ENCODE peak calls at places on chromosome 9, in ten cellular contexts. One of them, this sample, is unnamed.

GRCh38 chr9:107782789-107783188 is 293.2 kb upstream of the KLF4 start:
- DNase-seq in tibial nerve: no peak
- DNase-seq in uterus: no peak
- DNase-seq in sigmoid colon: no peak
- DNase-seq in spleen: no peak
- DNase-seq in Peyer's patch: no peak
- DNase-seq in left lung: no peak
- DNase-seq in upper lobe of right lung: no peak
- DNase-seq in breast epithelium: no peak
- DNase-seq in A549: no peak
- DNase-seq in this sample: no peak

GRCh38 chr9:19154135-19154612 is 26.9 kb upstream of the PLIN2 start:
- DNase-seq in tibial nerve: peak; percentile 34
- DNase-seq in uterus: peak; percentile 72
- DNase-seq in sigmoid colon: peak; percentile 76
- DNase-seq in spleen: no peak
- DNase-seq in Peyer's patch: no peak
- DNase-seq in left lung: peak; percentile 51
- DNase-seq in upper lobe of right lung: no peak
- DNase-seq in breast epithelium: peak; percentile 46
- DNase-seq in A549: no peak
- DNase-seq in this sample: peak; percentile 33

GRCh38 chr9:115649991-115650472 is 503.6 kb upstream of the PAPPA start:
- DNase-seq in tibial nerve: peak; percentile 64
- DNase-seq in uterus: peak; percentile 75
- DNase-seq in sigmoid colon: peak; percentile 95
- DNase-seq in spleen: no peak
- DNase-seq in Peyer's patch: peak; percentile 18
- DNase-seq in left lung: peak; percentile 36
- DNase-seq in upper lobe of right lung: peak; percentile 60
- DNase-seq in breast epithelium: peak; percentile 32
- DNase-seq in A549: no peak
- DNase-seq in this sample: peak; percentile 58

GRCh38 chr9:35816708-35817107 is 1.9 kb upstream of the HINT2 start:
- DNase-seq in tibial nerve: no peak
- DNase-seq in uterus: no peak
- DNase-seq in sigmoid colon: no peak
- DNase-seq in spleen: no peak
- DNase-seq in Peyer's patch: no peak
- DNase-seq in left lung: no peak
- DNase-seq in upper lobe of right lung: no peak
- DNase-seq in breast epithelium: no peak
- DNase-seq in A549: peak; percentile 46
- DNase-seq in this sample: no peak

GRCh38 chr9:137046094-137046787 is at the start of gene NPDC1:
- DNase-seq in tibial nerve: peak; percentile 78
- DNase-seq in uterus: peak; percentile 69
- DNase-seq in sigmoid colon: peak; percentile 87
- DNase-seq in spleen: peak; percentile 93
- DNase-seq in Peyer's patch: peak; percentile 73
- DNase-seq in left lung: peak; percentile 84
- DNase-seq in upper lobe of right lung: peak; percentile 89
- DNase-seq in breast epithelium: no peak
- DNase-seq in A549: peak; percentile 94
- DNase-seq in this sample: peak; percentile 79

GRCh38 chr9:17744786-17745185 is 165.9 kb downstream of the SH3GL2 start:
- DNase-seq in tibial nerve: no peak
- DNase-seq in uterus: no peak
- DNase-seq in sigmoid colon: no peak
- DNase-seq in spleen: no peak
- DNase-seq in Peyer's patch: no peak
- DNase-seq in left lung: no peak
- DNase-seq in upper lobe of right lung: no peak
- DNase-seq in breast epithelium: no peak
- DNase-seq in A549: no peak
- DNase-seq in this sample: no peak

GRCh38 chr9:115601456-115601855 is 483.5 kb upstream of the TNC start:
- DNase-seq in tibial nerve: no peak
- DNase-seq in uterus: no peak
- DNase-seq in sigmoid colon: no peak
- DNase-seq in spleen: no peak
- DNase-seq in Peyer's patch: no peak
- DNase-seq in left lung: no peak
- DNase-seq in upper lobe of right lung: no peak
- DNase-seq in breast epithelium: no peak
- DNase-seq in A549: no peak
- DNase-seq in this sample: no peak

GRCh38 chr9:96661711-96662110 is 6.6 kb upstream of the PRXL2C start:
- DNase-seq in tibial nerve: no peak
- DNase-seq in uterus: no peak
- DNase-seq in sigmoid colon: no peak
- DNase-seq in spleen: no peak
- DNase-seq in Peyer's patch: no peak
- DNase-seq in left lung: no peak
- DNase-seq in upper lobe of right lung: no peak
- DNase-seq in breast epithelium: no peak
- DNase-seq in A549: no peak
- DNase-seq in this sample: no peak

GRCh38 chr9:91073049-91073810 is 271.6 kb downstream of the SYK start:
- DNase-seq in tibial nerve: no peak
- DNase-seq in uterus: no peak
- DNase-seq in sigmoid colon: no peak
- DNase-seq in spleen: no peak
- DNase-seq in Peyer's patch: no peak
- DNase-seq in left lung: no peak
- DNase-seq in upper lobe of right lung: no peak
- DNase-seq in breast epithelium: no peak
- DNase-seq in A549: no peak
- DNase-seq in this sample: no peak

GRCh38 chr9:124052401-124052800 is 40.8 kb downstream of the LHX2 start:
- DNase-seq in tibial nerve: no peak
- DNase-seq in uterus: no peak
- DNase-seq in sigmoid colon: no peak
- DNase-seq in spleen: no peak
- DNase-seq in Peyer's patch: no peak
- DNase-seq in left lung: no peak
- DNase-seq in upper lobe of right lung: peak; percentile 52
- DNase-seq in breast epithelium: no peak
- DNase-seq in A549: no peak
- DNase-seq in this sample: no peak

GRCh38 chr9:68538200-68538599 is 2.5 kb downstream of the TMEM252 start:
- DNase-seq in tibial nerve: no peak
- DNase-seq in uterus: peak; percentile 55
- DNase-seq in sigmoid colon: peak; percentile 85
- DNase-seq in spleen: no peak
- DNase-seq in Peyer's patch: no peak
- DNase-seq in left lung: no peak
- DNase-seq in upper lobe of right lung: no peak
- DNase-seq in breast epithelium: no peak
- DNase-seq in A549: no peak
- DNase-seq in this sample: no peak

GRCh38 chr9:86353591-86354047 is 591 bp downstream of the TUT7 start:
- DNase-seq in tibial nerve: no peak
- DNase-seq in uterus: no peak
- DNase-seq in sigmoid colon: no peak
- DNase-seq in spleen: no peak
- DNase-seq in Peyer's patch: no peak
- DNase-seq in left lung: no peak
- DNase-seq in upper lobe of right lung: no peak
- DNase-seq in breast epithelium: peak; percentile 40
- DNase-seq in A549: peak; percentile 33
- DNase-seq in this sample: no peak

GRCh38 chr9:87375397-87376073 is 122.1 kb upstream of the DAPK1 start:
- DNase-seq in tibial nerve: no peak
- DNase-seq in uterus: no peak
- DNase-seq in sigmoid colon: no peak
- DNase-seq in spleen: no peak
- DNase-seq in Peyer's patch: no peak
- DNase-seq in left lung: no peak
- DNase-seq in upper lobe of right lung: no peak
- DNase-seq in breast epithelium: no peak
- DNase-seq in A549: peak; percentile 66
- DNase-seq in this sample: no peak

GRCh38 chr9:21554813-21555212 is 72.7 kb upstream of the IFNE start:
- DNase-seq in tibial nerve: no peak
- DNase-seq in uterus: no peak
- DNase-seq in sigmoid colon: no peak
- DNase-seq in spleen: no peak
- DNase-seq in Peyer's patch: no peak
- DNase-seq in left lung: no peak
- DNase-seq in upper lobe of right lung: no peak
- DNase-seq in breast epithelium: no peak
- DNase-seq in A549: no peak
- DNase-seq in this sample: no peak

DNA sequence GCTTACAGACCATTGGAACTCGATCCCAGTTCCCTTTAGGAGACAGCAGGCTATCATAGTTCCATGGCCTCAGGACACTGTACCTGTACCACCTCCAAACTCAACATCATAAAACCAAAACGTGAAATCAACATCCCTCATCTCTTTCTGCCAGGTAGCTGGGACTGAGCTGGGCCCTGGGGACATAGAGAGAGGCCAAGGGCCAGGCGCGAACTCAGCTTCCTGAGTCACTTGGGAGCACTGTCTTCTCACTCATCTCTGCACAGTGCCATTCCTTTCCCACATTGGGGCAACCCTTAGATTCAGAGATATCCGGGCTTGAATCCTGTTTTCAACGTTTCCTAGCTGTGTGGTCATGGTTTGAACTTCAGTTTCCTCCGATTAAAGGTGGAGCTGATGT is 12.2 kb downstream of the DAB2IP start:
- DNase-seq in tibial nerve: no peak
- DNase-seq in uterus: no peak
- DNase-seq in sigmoid colon: no peak
- DNase-seq in spleen: no peak
- DNase-seq in Peyer's patch: no peak
- DNase-seq in left lung: no peak
- DNase-seq in upper lobe of right lung: no peak
- DNase-seq in breast epithelium: no peak
- DNase-seq in A549: no peak
- DNase-seq in this sample: no peak
- H3K27ac ChIP-seq in tibial nerve: no peak overlapping the region
- H3K27ac ChIP-seq in uterus: peak overlapping the region; percentile 17
- H3K27ac ChIP-seq in sigmoid colon: peak overlapping the region; percentile 43
- H3K27ac ChIP-seq in spleen: peak overlapping the region; percentile 10
- H3K27ac ChIP-seq in Peyer's patch: no peak overlapping the region
- H3K27ac ChIP-seq in left lung: no peak overlapping the region
- H3K27ac ChIP-seq in upper lobe of right lung: no peak overlapping the region
- H3K27ac ChIP-seq in breast epithelium: peak overlapping the region; percentile 21
- H3K27ac ChIP-seq in A549: no peak overlapping the region
- H3K27ac ChIP-seq in this sample: peak overlapping the region; percentile 88

DNA sequence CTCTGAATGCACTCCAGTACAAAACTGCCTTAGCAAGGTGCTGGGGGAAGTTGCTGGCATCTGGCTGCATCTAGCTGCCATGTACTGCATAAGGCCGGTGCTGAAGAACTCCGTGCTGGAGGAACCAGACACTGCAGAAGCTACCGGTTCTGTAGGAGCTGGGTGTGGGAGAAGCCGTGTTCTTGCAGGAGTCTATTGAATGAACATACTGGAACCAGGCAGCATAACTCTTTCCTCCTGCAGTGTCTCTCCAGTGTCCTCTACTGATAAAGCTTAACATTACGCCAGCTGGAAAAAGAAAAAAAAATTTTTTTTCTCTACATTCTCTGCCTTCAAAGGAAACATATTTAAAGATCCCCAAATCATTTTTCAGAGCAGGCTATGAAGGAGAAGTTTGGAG is 38.5 kb downstream of the VPS13A start:
- DNase-seq in tibial nerve: no peak
- DNase-seq in uterus: no peak
- DNase-seq in sigmoid colon: no peak
- DNase-seq in spleen: no peak
- DNase-seq in Peyer's patch: no peak
- DNase-seq in left lung: no peak
- DNase-seq in upper lobe of right lung: no peak
- DNase-seq in breast epithelium: no peak
- DNase-seq in A549: no peak
- DNase-seq in this sample: no peak
- TF ChIP-seq CTCF in tibial nerve: no peak
- TF ChIP-seq CTCF in uterus: no peak
- TF ChIP-seq CTCF in sigmoid colon: no peak
- TF ChIP-seq CTCF in spleen: no peak
- TF ChIP-seq CTCF in Peyer's patch: no peak
- TF ChIP-seq CTCF in left lung: no peak
- TF ChIP-seq CTCF in upper lobe of right lung: no peak
- TF ChIP-seq CTCF in breast epithelium: no peak
- TF ChIP-seq CTCF in A549: peak; percentile 42
- TF ChIP-seq CTCF in this sample: peak; percentile 21

DNA sequence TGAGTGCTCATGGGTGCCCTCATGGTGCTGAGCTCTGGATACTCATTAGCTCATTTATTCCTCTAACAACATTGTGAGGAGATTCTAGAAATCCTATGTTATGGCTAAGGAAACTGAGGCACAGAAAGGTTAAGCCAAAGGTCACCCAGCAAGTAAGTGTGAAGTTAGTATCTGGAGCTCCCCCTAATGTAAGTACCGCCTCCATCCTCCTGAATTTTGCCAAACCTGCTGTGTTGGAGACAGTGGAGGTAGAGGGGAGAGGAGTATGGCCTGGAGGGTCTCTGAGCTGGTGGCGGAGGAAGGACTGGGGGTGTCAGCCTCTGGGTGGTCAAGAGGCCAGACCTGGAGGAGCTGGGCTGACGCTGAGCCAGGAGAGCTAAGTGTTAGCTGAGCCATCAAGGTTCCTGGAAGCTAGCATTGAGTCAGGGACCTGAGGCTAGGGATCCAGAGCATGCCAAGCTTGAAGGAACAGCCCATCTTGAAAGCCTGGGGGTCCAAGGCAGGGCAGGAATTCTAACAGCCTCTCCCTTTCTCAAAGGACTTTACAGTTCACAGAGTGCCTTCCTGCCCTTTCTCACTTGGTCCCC is 114.8 kb downstream of the RGS3 start:
- DNase-seq in tibial nerve: no peak
- DNase-seq in uterus: no peak
- DNase-seq in sigmoid colon: no peak
- DNase-seq in spleen: peak; percentile 82
- DNase-seq in Peyer's patch: no peak
- DNase-seq in left lung: no peak
- DNase-seq in upper lobe of right lung: no peak
- DNase-seq in breast epithelium: no peak
- DNase-seq in A549: no peak
- DNase-seq in this sample: peak; percentile 14
- H3K4me1 ChIP-seq in tibial nerve: peaks cover 40% of the 10 kb centered on the region
- H3K4me1 ChIP-seq in uterus: peaks cover 8% of the 10 kb centered on the region
- H3K4me1 ChIP-seq in sigmoid colon: no peaks in the 10 kb centered on the region
- H3K4me1 ChIP-seq in spleen: peaks cover 100% of the 10 kb centered on the region
- H3K4me1 ChIP-seq in Peyer's patch: peaks cover 15% of the 10 kb centered on the region
- H3K4me1 ChIP-seq in left lung: peaks cover 41% of the 10 kb centered on the region
- H3K4me1 ChIP-seq in upper lobe of right lung: peaks cover 69% of the 10 kb centered on the region
- H3K4me1 ChIP-seq in breast epithelium: peaks cover 4% of the 10 kb centered on the region
- H3K4me1 ChIP-seq in A549: peaks cover 46% of the 10 kb centered on the region
- H3K4me1 ChIP-seq in this sample: peaks cover 99% of the 10 kb centered on the region

GRCh38 chr9:4138781-4139180 is 161.1 kb downstream of the GLIS3 start:
- DNase-seq in tibial nerve: no peak
- DNase-seq in uterus: no peak
- DNase-seq in sigmoid colon: no peak
- DNase-seq in spleen: no peak
- DNase-seq in Peyer's patch: no peak
- DNase-seq in left lung: no peak
- DNase-seq in upper lobe of right lung: no peak
- DNase-seq in breast epithelium: no peak
- DNase-seq in A549: no peak
- DNase-seq in this sample: no peak
- H3K27ac ChIP-seq in tibial nerve: no peak overlapping the region
- H3K27ac ChIP-seq in uterus: no peak overlapping the region
- H3K27ac ChIP-seq in sigmoid colon: no peak overlapping the region
- H3K27ac ChIP-seq in spleen: no peak overlapping the region
- H3K27ac ChIP-seq in Peyer's patch: no peak overlapping the region
- H3K27ac ChIP-seq in left lung: no peak overlapping the region
- H3K27ac ChIP-seq in upper lobe of right lung: no peak overlapping the region
- H3K27ac ChIP-seq in breast epithelium: no peak overlapping the region
- H3K27ac ChIP-seq in A549: peak overlapping the region; percentile 91
- H3K27ac ChIP-seq in this sample: no peak overlapping the region

This sample was measured in left ventricle myocardium inferior.